ENCODE peak calls at places on chromosomes 5 and 9, in five cellular contexts. A is GM03348; Q is HT-29; F is activated T-cell treated with anti-CD3 and anti-CD28 coated beads, Interleukin-2, amount 50 U/mL, for 72 hours; V is anterior cingulate cortex. L is an unnamed sample.

GRCh38 chr9:127452481-127453092 is 1.3 kb downstream of the LRSAM1 start:
- DNase-seq in A (no peak), F (no peak), V (no peak), Q (peak), L (no peak)

GRCh38 chr5:124411089-124411488 is 335.4 kb downstream of the ZNF608 start:
- DNase-seq in V (no peak), A (no peak), Q (no peak), F (no peak), L (no peak)

GRCh38 chr9:4465910-4466309 is 24.4 kb upstream of the SLC1A1 start:
- DNase-seq in F (no peak), A (no peak), V (no peak), Q (no peak), L (no peak)

GRCh38 chr5:134132372-134133212 is 18.1 kb downstream of the TCF7 start:
- DNase-seq in Q (no peak), F (peak), V (no peak), A (no peak), L (no peak)

GRCh38 chr5:14428302-14429081 is 153.1 kb upstream of the OTULINL start:
- DNase-seq in V (no peak), A (no peak), F (no peak), Q (no peak), L (peak)

GRCh38 chr5:55070969-55071368 is 31.5 kb upstream of the GZMA start:
- DNase-seq in F (no peak), Q (no peak), V (no peak), A (no peak), L (no peak)

GRCh38 chr5:137273511-137273910 is 225.6 kb downstream of the SPOCK1 start:
- DNase-seq in Q (no peak), A (peak), V (no peak), F (no peak), L (peak)

GRCh38 chr9:2479056-2479565 is 142.5 kb upstream of the VLDLR start:
- DNase-seq in F (no peak), V (no peak), A (no peak), Q (no peak), L (no peak)

GRCh38 chr9:116070256-116070914 is 83.2 kb upstream of the PAPPA start:
- DNase-seq in F (no peak), A (no peak), Q (no peak), V (no peak), L (peak)

GRCh38 chr5:102483736-102484135 is 15.1 kb downstream of the SLCO6A1 start:
- DNase-seq in Q (no peak), A (peak), F (no peak), V (no peak), L (peak)

GRCh38 chr9:83623634-83623991 is 670 bp downstream of the IDNK start:
- DNase-seq in V (no peak), A (peak), F (no peak), Q (peak), L (no peak)

GRCh38 chr5:147925020-147925419 is 18.7 kb upstream of the C5orf46 start:
- DNase-seq in A (no peak), Q (no peak), V (no peak), F (no peak), L (no peak)

GRCh38 chr5:159947708-159948358 is 31.6 kb downstream of the ADRA1B start:
- DNase-seq in A (peak), V (no peak), Q (no peak), F (no peak), L (peak)

GRCh38 chr9:113634597-113635515 is 171.3 kb downstream of the RGS3 start:
- DNase-seq in Q (no peak), A (no peak), F (no peak), V (no peak), L (no peak)

GRCh38 chr5:34898258-34898895 is 16.9 kb downstream of the RAD1 start:
- DNase-seq in F (peak), Q (peak), A (peak), V (peak), L (peak)

GRCh38 chr5:141402553-141403328 is at the start of gene PCDHGA9:
- DNase-seq in Q (peak), F (no peak), V (no peak), A (peak), L (peak)

GRCh38 chr9:108167136-108167900 is 677.7 kb upstream of the KLF4 start:
- DNase-seq in Q (no peak), A (no peak), V (no peak), F (no peak), L (no peak)

GRCh38 chr9:127608104-127608966 is 3.7 kb upstream of the STXBP1 start:
- DNase-seq in V (peak), Q (peak), A (peak), F (peak), L (peak)

L was measured in AG20443.